ENCODE peak calls at places on chromosomes 12 and 14, in eight cellular contexts. C, U, M, I, X, H, E and O are unnamed samples.
A peak's percentile ranks its signal among the peaks of the same experiment; 100 is the strongest.

GRCh38 chr14:91219505-91220389 is 24.8 kb downstream of the GPR68 start:
- DNase-seq in C (no peak), U (no peak), M (no peak), I (no peak), X (no peak), H (no peak), E (no peak), O (no peak)

GRCh38 chr12:58922849-58923248 is 2.5 kb upstream of the LRIG3 start:
- DNase-seq in C (no peak), U (no peak), M (no peak), I (no peak), X (no peak), H (no peak), E (no peak), O (no peak)

GRCh38 chr14:106826833-106827369 is 1300.5 kb downstream of the TMEM121 start:
- DNase-seq in C (no peak), U (no peak), M (no peak), I (no peak), X (no peak), H (no peak), E (no peak), O (no peak)

GRCh38 chr12:52402873-52403510 is 3.1 kb downstream of the KRT82 start:
- DNase-seq in C (peak; percentile 23), U (no peak), M (no peak), I (no peak), X (no peak), H (no peak), E (no peak), O (no peak)

GRCh38 chr12:26017484-26018211 is 59.2 kb downstream of the RASSF8 start:
- DNase-seq in C (peak; percentile 63), U (no peak), M (peak; percentile 44), I (peak; percentile 59), X (no peak), H (peak; percentile 86), E (no peak), O (no peak)

GRCh38 chr14:59116984-59117415 is 71.5 kb upstream of the DAAM1 start:
- DNase-seq in C (no peak), U (no peak), M (peak; percentile 24), I (no peak), X (no peak), H (no peak), E (no peak), O (no peak)

GRCh38 chr14:100899841-100900771 is 3.4 kb downstream of the RTL1 start:
- DNase-seq in C (no peak), U (no peak), M (no peak), I (no peak), X (no peak), H (no peak), E (no peak), O (no peak)

GRCh38 chr12:45670339-45671065 is 59.0 kb upstream of the ARID2 start:
- DNase-seq in C (no peak), U (no peak), M (peak; percentile 47), I (no peak), X (no peak), H (no peak), E (no peak), O (peak; percentile 44)

GRCh38 chr14:64801800-64802199 is 77.9 kb downstream of the SPTB start:
- DNase-seq in C (peak; percentile 73), U (no peak), M (no peak), I (peak; percentile 25), X (no peak), H (peak; percentile 25), E (no peak), O (no peak)

GRCh38 chr14:75522224-75522764 is at the start of gene BATF:
- DNase-seq in C (no peak), U (peak; percentile 66), M (no peak), I (no peak), X (no peak), H (no peak), E (peak; percentile 63), O (peak; percentile 81)

GRCh38 chr14:62662811-62663477 is 382.3 kb downstream of the KCNH5 start:
- DNase-seq in C (peak; percentile 12), U (no peak), M (no peak), I (no peak), X (no peak), H (no peak), E (no peak), O (no peak)

GRCh38 chr14:33131801-33132200 is 193.1 kb downstream of the NPAS3 start:
- DNase-seq in C (no peak), U (no peak), M (no peak), I (no peak), X (no peak), H (no peak), E (no peak), O (no peak)

GRCh38 chr14:30389134-30389900 is 169.6 kb upstream of the G2E3 start:
- DNase-seq in C (no peak), U (no peak), M (peak; percentile 17), I (no peak), X (no peak), H (peak; percentile 14), E (peak; percentile 60), O (no peak)

GRCh38 chr12:24960222-24960855 is 11.4 kb upstream of the BCAT1 start:
- DNase-seq in C (peak; percentile 46), U (no peak), M (peak; percentile 52), I (peak; percentile 64), X (no peak), H (peak; percentile 77), E (peak; percentile 62), O (no peak)

GRCh38 chr12:51759175-51759574 is 89.3 kb downstream of the FIGNL2 start:
- DNase-seq in C (no peak), U (no peak), M (no peak), I (no peak), X (no peak), H (no peak), E (no peak), O (no peak)

GRCh38 chr12:84727964-84728363 is 184.6 kb downstream of the SLC6A15 start:
- DNase-seq in C (peak; percentile 7), U (no peak), M (no peak), I (peak; percentile 58), X (no peak), H (no peak), E (no peak), O (no peak)

GRCh38 chr12:64633940-64634337 is 23.6 kb downstream of the RASSF3 start:
- DNase-seq in C (no peak), U (peak; percentile 25), M (peak; percentile 58), I (no peak), X (no peak), H (peak; percentile 81), E (peak; percentile 81), O (no peak)

GRCh38 chr14:99884834-99885648 is 91.8 kb downstream of the EML1 start:
- DNase-seq in C (peak; percentile 57), U (no peak), M (peak; percentile 48), I (peak; percentile 53), X (no peak), H (peak; percentile 69), E (no peak), O (peak; percentile 49)

GRCh38 chr14:71336488-71337192 is 429.4 kb downstream of the PCNX1 start:
- DNase-seq in C (no peak), U (no peak), M (no peak), I (no peak), X (no peak), H (no peak), E (no peak), O (no peak)

GRCh38 chr12:65630555-65630954 is 193.7 kb upstream of the HMGA2 start:
- DNase-seq in C (no peak), U (no peak), M (no peak), I (no peak), X (no peak), H (no peak), E (no peak), O (no peak)

GRCh38 chr14:68627868-68628604 is 164.8 kb downstream of the ZFP36L1 start:
- DNase-seq in C (peak; percentile 96), U (peak; percentile 57), M (no peak), I (no peak), X (peak; percentile 84), H (no peak), E (peak; percentile 63), O (peak; percentile 40)

GRCh38 chr14:41488401-41488800 is 118.3 kb upstream of the LRFN5 start:
- DNase-seq in C (no peak), U (no peak), M (no peak), I (no peak), X (no peak), H (no peak), E (no peak), O (no peak)

GRCh38 chr14:103500148-103500990 is 22.3 kb downstream of the CKB start:
- DNase-seq in C (peak; percentile 85), U (peak; percentile 81), M (peak; percentile 79), I (peak; percentile 64), X (peak; percentile 94), H (peak; percentile 73), E (peak; percentile 92), O (peak; percentile 62)